ENCODE peak calls at places on chromosomes 3 and 15, in nine cellular contexts. Y is SK-N-SH, P is neural progenitor cell, O is MM.1S, W is HCT116, C is PC-3, G is OCI-LY7, U is hepatocyte, H is GM23338. F is an unnamed sample.

GRCh38 chr3:13273604-13274105 is 146.5 kb downstream of the NUP210 start:
- DNase-seq in Y (no peak), P (no peak), O (no peak), W (no peak), C (no peak), G (no peak), U (no peak), H (no peak), F (no peak)

GRCh38 chr3:149534671-149535394 is 60.3 kb downstream of the TM4SF4 start:
- DNase-seq in Y (no peak), P (no peak), O (no peak), W (no peak), C (no peak), G (no peak), U (no peak), H (no peak), F (peak; percentile 72)

GRCh38 chr3:48285675-48286074 is 44.8 kb downstream of the ZNF589 start:
- DNase-seq in Y (no peak), P (no peak), O (no peak), W (no peak), C (peak; percentile 67), G (no peak), U (no peak), H (no peak), F (peak; percentile 31)

GRCh38 chr15:54815546-54815945 is 381.2 kb downstream of the RSL24D1 start:
- DNase-seq in Y (no peak), P (no peak), O (no peak), W (no peak), C (no peak), G (no peak), U (no peak), H (no peak), F (no peak)

GRCh38 chr3:71581981-71582611 is 1.4 kb downstream of the FOXP1 start:
- DNase-seq in Y (peak; percentile 68), P (peak; percentile 81), O (no peak), W (no peak), C (peak; percentile 48), G (peak; percentile 91), U (peak; percentile 65), H (peak; percentile 88), F (peak; percentile 71)

GRCh38 chr15:92528736-92529135 is 126.8 kb downstream of the FAM174B start:
- DNase-seq in Y (no peak), P (no peak), O (no peak), W (no peak), C (no peak), G (no peak), U (no peak), H (no peak), F (peak; percentile 32)

GRCh38 chr3:151460774-151461450 is at the start of gene IGSF10:
- DNase-seq in Y (peak; percentile 32), P (peak; percentile 61), O (no peak), W (no peak), C (no peak), G (no peak), U (peak; percentile 19), H (peak; percentile 72), F (peak; percentile 32)

GRCh38 chr3:189186093-189186492 is 14.3 kb downstream of the TPRG1 start:
- DNase-seq in Y (no peak), P (no peak), O (no peak), W (no peak), C (no peak), G (no peak), U (no peak), H (no peak), F (peak; percentile 54)

GRCh38 chr3:182917134-182917533 is 63.2 kb downstream of the DCUN1D1 start:
- DNase-seq in Y (no peak), P (no peak), O (no peak), W (no peak), C (no peak), G (no peak), U (no peak), H (no peak), F (no peak)

GRCh38 chr15:29056839-29057450 is 171.2 kb downstream of the APBA2 start:
- DNase-seq in Y (no peak), P (no peak), O (no peak), W (no peak), C (no peak), G (no peak), U (no peak), H (peak; percentile 83), F (no peak)

GRCh38 chr3:72295276-72295973 is 510.5 kb upstream of the PROK2 start:
- DNase-seq in Y (peak; percentile 61), P (no peak), O (no peak), W (no peak), C (no peak), G (no peak), U (no peak), H (no peak), F (no peak)

GRCh38 chr15:51536965-51537574 is 85.5 kb downstream of the DMXL2 start:
- DNase-seq in Y (peak; percentile 9), P (peak; percentile 8), O (peak; percentile 18), W (peak; percentile 10), C (peak; percentile 33), G (peak; percentile 8), U (peak; percentile 17), H (peak; percentile 36), F (peak; percentile 56)

GRCh38 chr3:51703026-51703775 is 3.7 kb upstream of the GRM2 start:
- DNase-seq in Y (no peak), P (peak; percentile 61), O (no peak), W (no peak), C (no peak), G (no peak), U (no peak), H (peak; percentile 32), F (no peak)

GRCh38 chr3:128426128-128426921 is 40.4 kb downstream of the DNAJB8 start:
- DNase-seq in Y (peak; percentile 95), P (peak; percentile 85), O (peak; percentile 41), W (no peak), C (peak; percentile 56), G (peak; percentile 40), U (peak; percentile 79), H (peak; percentile 78), F (peak; percentile 69)

GRCh38 chr3:138381413-138381901 is 33.1 kb downstream of the MRAS start:
- DNase-seq in Y (no peak), P (no peak), O (no peak), W (no peak), C (no peak), G (no peak), U (no peak), H (no peak), F (peak; percentile 39)

GRCh38 chr3:148175215-148175614 is 522.5 kb upstream of the AGTR1 start:
- DNase-seq in Y (no peak), P (no peak), O (no peak), W (no peak), C (no peak), G (no peak), U (no peak), H (no peak), F (peak; percentile 68)
- TF ChIP-seq EZH2phosphoT487 in Y (no peak), P (no peak), O (no peak), W (no peak), C (no peak), G (no peak), U (no peak), H (no peak), F (no peak)

GRCh38 chr3:58204713-58205112 is 6.1 kb downstream of the DNASE1L3 start:
- DNase-seq in Y (no peak), P (no peak), O (no peak), W (no peak), C (no peak), G (no peak), U (no peak), H (no peak), F (no peak)

GRCh38 chr3:58202917-58203360 is 7.8 kb downstream of the DNASE1L3 start:
- DNase-seq in Y (no peak), P (no peak), O (no peak), W (no peak), C (no peak), G (peak; percentile 10), U (no peak), H (no peak), F (no peak)

GRCh38 chr3:58205981-58206380 is 4.8 kb downstream of the DNASE1L3 start:
- DNase-seq in Y (no peak), P (no peak), O (no peak), W (no peak), C (no peak), G (no peak), U (no peak), H (no peak), F (no peak)

GRCh38 chr3:58200846-58201355 is 9.9 kb downstream of the DNASE1L3 start:
- DNase-seq in Y (no peak), P (no peak), O (no peak), W (no peak), C (no peak), G (peak; percentile 45), U (no peak), H (no peak), F (no peak)

GRCh38 chr3:58203541-58203940 is 7.2 kb downstream of the DNASE1L3 start:
- DNase-seq in Y (no peak), P (no peak), O (no peak), W (no peak), C (no peak), G (no peak), U (no peak), H (no peak), F (no peak)
- TF ChIP-seq EZH2phosphoT487 in Y (no peak), P (no peak), O (no peak), W (no peak), C (no peak), G (no peak), U (no peak), H (no peak), F (no peak)

GRCh38 chr3:25119682-25120081 is 308.4 kb upstream of the RARB start:
- DNase-seq in Y (peak; percentile 26), P (no peak), O (no peak), W (no peak), C (no peak), G (no peak), U (no peak), H (no peak), F (no peak)
- TF ChIP-seq EZH2phosphoT487 in Y (no peak), P (no peak), O (no peak), W (no peak), C (no peak), G (no peak), U (no peak), H (no peak), F (no peak)

GRCh38 chr3:46083956-46084355 is 56.7 kb upstream of the XCR1 start:
- DNase-seq in Y (no peak), P (no peak), O (no peak), W (no peak), C (peak; percentile 27), G (no peak), U (no peak), H (no peak), F (no peak)

GRCh38 chr3:46086083-46086437 is 58.8 kb upstream of the XCR1 start:
- DNase-seq in Y (no peak), P (no peak), O (no peak), W (no peak), C (no peak), G (no peak), U (no peak), H (no peak), F (no peak)

GRCh38 chr3:46082849-46083248 is 55.6 kb upstream of the XCR1 start:
- DNase-seq in Y (no peak), P (no peak), O (no peak), W (peak; percentile 39), C (peak; percentile 98), G (no peak), U (no peak), H (no peak), F (no peak)

GRCh38 chr3:46087871-46088270 is 60.6 kb upstream of the XCR1 start:
- DNase-seq in Y (no peak), P (no peak), O (peak; percentile 80), W (no peak), C (peak; percentile 68), G (peak; percentile 23), U (peak; percentile 31), H (peak; percentile 11), F (peak; percentile 23)

GRCh38 chr3:46085421-46086082 is 58.3 kb upstream of the XCR1 start:
- DNase-seq in Y (no peak), P (no peak), O (peak; percentile 37), W (no peak), C (no peak), G (no peak), U (no peak), H (no peak), F (peak; percentile 47)
- TF ChIP-seq EZH2phosphoT487 in Y (no peak), P (no peak), O (no peak), W (no peak), C (no peak), G (no peak), U (no peak), H (no peak), F (no peak)

F was measured in GM23248.